ENCODE peak calls at places on chromosomes 1 and 21, in ten cellular contexts. Y is suprapubic skin, R is left lung, J is mammary epithelial cell, V is tibial nerve, I is aorta, D is right cardiac atrium, C is fibroblast of lung, F is SK-N-SH, P is astrocyte. H is an unnamed sample.

GRCh38 chr1:32703479-32704291 is 1.1 kb upstream of the SYNC start:
- DNase-seq in D (peak; percentile 76), R (peak; percentile 41), V (peak; percentile 11), Y (peak; percentile 64), J (peak; percentile 59), F (peak; percentile 42), C (peak; percentile 89), P (peak; percentile 99), I (peak; percentile 94), H (no peak)

GRCh38 chr21:15766952-15767603 is 37.3 kb downstream of the USP25 start:
- DNase-seq in D (no peak), Y (no peak), V (no peak), J (no peak), I (no peak), P (no peak), R (no peak), F (no peak), C (no peak), H (no peak)

GRCh38 chr1:214551436-214552173 is at the start of gene PTPN14:
- DNase-seq in F (peak; percentile 91), C (peak; percentile 93), V (peak; percentile 57), R (peak; percentile 93), Y (peak; percentile 89), J (peak; percentile 92), I (peak; percentile 96), D (peak; percentile 95), P (peak; percentile 91), H (no peak)

GRCh38 chr1:228101994-228102790 is 933 bp downstream of the C1orf35 start:
- DNase-seq in P (no peak), D (peak; percentile 76), R (peak; percentile 88), J (peak; percentile 35), F (peak; percentile 86), I (no peak), C (no peak), V (no peak), Y (no peak), H (peak; percentile 59)

GRCh38 chr1:34642679-34643078 is 112.2 kb upstream of the GJB5 start:
- DNase-seq in F (no peak), D (no peak), J (no peak), V (no peak), I (no peak), R (no peak), C (no peak), P (no peak), Y (no peak), H (no peak)

GRCh38 chr1:246907472-246907871 is 24.3 kb downstream of the AHCTF1 start:
- DNase-seq in J (peak; percentile 5), I (no peak), R (no peak), Y (no peak), C (peak; percentile 86), V (peak; percentile 22), F (peak; percentile 26), D (no peak), P (peak; percentile 55), H (no peak)

GRCh38 chr1:26717066-26717465 is 21.3 kb downstream of the ARID1A start:
- DNase-seq in J (no peak), C (peak; percentile 50), P (no peak), Y (no peak), I (no peak), V (no peak), F (no peak), D (no peak), R (no peak), H (no peak)

GRCh38 chr1:3247521-3248031 is 178.6 kb downstream of the PRDM16 start:
- DNase-seq in P (no peak), J (peak; percentile 2), F (no peak), C (no peak), I (no peak), R (peak; percentile 71), Y (no peak), V (no peak), D (no peak), H (no peak)

GRCh38 chr1:47703981-47704596 is 266.2 kb downstream of the FOXD2 start:
- DNase-seq in V (no peak), C (peak; percentile 30), P (peak; percentile 25), D (no peak), I (peak; percentile 56), Y (no peak), J (peak; percentile 39), F (no peak), R (no peak), H (no peak)

GRCh38 chr1:183881387-183882084 is 76.6 kb downstream of the RGL1 start:
- DNase-seq in J (peak; percentile 63), F (no peak), Y (no peak), R (peak; percentile 83), D (peak; percentile 87), V (no peak), I (no peak), P (peak; percentile 85), C (peak; percentile 81), H (no peak)

GRCh38 chr1:7564097-7564496 is 207.0 kb upstream of the VAMP3 start:
- DNase-seq in D (peak; percentile 22), I (peak; percentile 40), Y (no peak), J (no peak), R (no peak), F (no peak), C (no peak), V (no peak), P (no peak), H (no peak)

GRCh38 chr21:43684424-43684823 is 25.1 kb downstream of the RRP1B start:
- DNase-seq in V (no peak), F (no peak), J (no peak), D (no peak), C (no peak), P (no peak), I (no peak), Y (no peak), R (no peak), H (no peak)

GRCh38 chr1:213327318-213327667 is 276.3 kb downstream of the RPS6KC1 start:
- DNase-seq in Y (no peak), F (no peak), P (peak; percentile 92), R (no peak), D (no peak), V (peak; percentile 69), J (peak; percentile 30), I (no peak), C (peak; percentile 75), H (no peak)

GRCh38 chr21:16851054-16851453 is 661.8 kb upstream of the CXADR start:
- DNase-seq in J (no peak), R (no peak), P (no peak), D (no peak), C (no peak), I (no peak), F (no peak), Y (no peak), V (no peak), H (no peak)

GRCh38 chr1:164748253-164748899 is 189.4 kb downstream of the PBX1 start:
- DNase-seq in I (no peak), Y (no peak), D (peak; percentile 71), J (no peak), F (no peak), R (no peak), V (peak; percentile 64), P (peak; percentile 99), C (peak; percentile 100), H (no peak)

GRCh38 chr1:21305155-21305899 is 15.1 kb upstream of the ECE1 start:
- DNase-seq in J (no peak), C (no peak), I (no peak), Y (no peak), F (no peak), R (no peak), D (peak; percentile 12), V (no peak), P (no peak), H (no peak)

GRCh38 chr1:21304488-21304887 is 14.2 kb upstream of the ECE1 start:
- DNase-seq in F (no peak), Y (no peak), V (no peak), C (no peak), P (no peak), R (no peak), D (no peak), J (no peak), I (no peak), H (no peak)

GRCh38 chr1:21300774-21301173 is 10.5 kb upstream of the ECE1 start:
- DNase-seq in F (no peak), R (no peak), D (no peak), I (no peak), V (no peak), C (no peak), J (no peak), Y (no peak), P (no peak), H (no peak)

GRCh38 chr1:21301794-21302440 is 11.7 kb upstream of the ECE1 start:
- DNase-seq in D (peak; percentile 41), P (no peak), C (no peak), I (no peak), J (no peak), F (no peak), Y (no peak), R (no peak), V (no peak), H (no peak)

GRCh38 chr1:21302747-21303715 is 12.8 kb upstream of the ECE1 start:
- DNase-seq in D (peak; percentile 60), C (peak; percentile 78), V (no peak), F (peak; percentile 69), I (no peak), P (peak; percentile 85), R (no peak), Y (no peak), J (peak; percentile 76), H (no peak)
- H3K4me1 ChIP-seq in D (peaks cover 16% of the 10 kb centered on the region), C (peaks cover 34% of the 10 kb centered on the region), V (peaks cover 89% of the 10 kb centered on the region), F (peaks cover 61% of the 10 kb centered on the region), I (no peaks in the 10 kb centered on the region), P (peaks cover 30% of the 10 kb centered on the region), R (peaks cover 58% of the 10 kb centered on the region), Y (peaks cover 57% of the 10 kb centered on the region), J (peaks cover 45% of the 10 kb centered on the region), H (peaks cover 36% of the 10 kb centered on the region)

GRCh38 chr1:205505076-205505729 is 734 bp downstream of the CDK18 start:
- DNase-seq in V (no peak), Y (no peak), D (no peak), P (no peak), F (no peak), C (no peak), R (no peak), J (no peak), I (no peak), H (no peak)
- H3K27ac ChIP-seq in V (peak overlapping the region; percentile 64), Y (peak overlapping the region; percentile 38), D (peak overlapping the region; percentile 73), P (no peak overlapping the region), F (no peak overlapping the region), C (no peak overlapping the region), R (no peak overlapping the region), J (peak overlapping the region; percentile 65), I (no peak overlapping the region), H (no peak overlapping the region)

GRCh38 chr1:2173546-2174347 is 20.8 kb downstream of the FAAP20 start:
- DNase-seq in I (peak; percentile 72), C (no peak), F (no peak), Y (no peak), P (no peak), V (no peak), R (no peak), J (no peak), D (peak; percentile 60), H (no peak)
- H3K4me3 ChIP-seq in I (no peak overlapping the region), C (no peak overlapping the region), F (no peak overlapping the region), Y (peak overlapping the region; percentile 38), P (no peak overlapping the region), V (no peak overlapping the region), R (no peak overlapping the region), J (no peak overlapping the region), D (no peak overlapping the region), H (no peak overlapping the region)

DNA sequence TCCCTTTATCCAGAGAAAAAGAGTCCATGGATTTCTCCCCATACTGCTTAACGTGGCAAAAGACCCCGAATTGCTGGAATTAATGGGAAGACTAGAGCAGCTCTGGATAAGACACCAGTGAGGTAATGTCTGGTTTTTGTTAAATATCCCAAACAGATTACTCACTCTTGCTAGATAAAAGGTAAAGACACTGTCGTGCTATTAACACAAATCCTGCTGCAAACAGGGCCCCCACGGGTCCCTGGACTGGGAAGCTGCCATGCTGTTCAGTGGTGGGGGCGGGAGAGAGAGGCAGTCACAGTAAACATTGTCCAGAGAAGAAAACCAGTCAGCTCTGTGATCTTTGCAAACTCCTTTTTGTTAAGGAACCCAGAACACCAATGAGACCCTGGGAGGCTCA is 15.2 kb upstream of the SRP9 start:
- DNase-seq in F (no peak), P (peak; percentile 92), J (no peak), Y (peak; percentile 38), R (no peak), I (no peak), D (no peak), V (no peak), C (no peak), H (no peak)
- H3K4me1 ChIP-seq in F (peaks cover 33% of the 10 kb centered on the region), P (peaks cover 47% of the 10 kb centered on the region), J (peaks cover 14% of the 10 kb centered on the region), Y (peaks cover 51% of the 10 kb centered on the region), R (peaks cover 21% of the 10 kb centered on the region), I (peaks cover 4% of the 10 kb centered on the region), D (peaks cover 18% of the 10 kb centered on the region), V (peaks cover 50% of the 10 kb centered on the region), C (peaks cover 27% of the 10 kb centered on the region), H (no peaks in the 10 kb centered on the region)

H was measured in effector memory CD4-positive, alpha-beta T cell.